ENCODE peak calls at places on chromosomes 12 and 14, in ten cellular contexts. X is adrenal gland, N is A549, M is right lobe of liver, P is IMR-90, G is ovary, E is sigmoid colon, K is esophagus squamous epithelium, Y is HepG2, L is heart left ventricle. W is an unnamed sample.

GRCh38 chr14:64879635-64880381 is at the start of gene SPTB:
- DNase-seq in K (no peak), P (no peak), E (no peak), N (no peak), Y (no peak), X (peak; percentile 11), M (peak; percentile 60), L (peak; percentile 76), G (no peak), W (peak; percentile 97)

GRCh38 chr12:108441549-108441948 is 73.5 kb upstream of the FICD start:
- DNase-seq in E (no peak), G (no peak), M (no peak), Y (no peak), K (no peak), P (no peak), X (no peak), N (no peak), L (no peak), W (no peak)

GRCh38 chr14:24280797-24281460 is 9.5 kb upstream of the RABGGTA start:
- DNase-seq in K (no peak), M (no peak), G (no peak), E (no peak), N (no peak), P (no peak), Y (no peak), L (peak; percentile 58), X (no peak), W (no peak)

GRCh38 chr12:123798518-123798917 is 36.4 kb downstream of the DNAH10 start:
- DNase-seq in M (no peak), X (no peak), Y (no peak), L (no peak), K (no peak), P (no peak), N (no peak), G (no peak), E (no peak), W (no peak)

GRCh38 chr12:124556896-124557501 is 10.4 kb downstream of the NCOR2 start:
- DNase-seq in L (no peak), G (no peak), K (no peak), M (no peak), X (no peak), Y (no peak), E (peak; percentile 74), N (no peak), P (no peak), W (no peak)

GRCh38 chr14:94005324-94005723 is 8.2 kb downstream of the CCDC197 start:
- DNase-seq in N (no peak), G (no peak), P (no peak), X (no peak), E (no peak), Y (no peak), M (no peak), K (no peak), L (no peak), W (no peak)

GRCh38 chr12:43337571-43338497 is 214.2 kb downstream of the ADAMTS20 start:
- DNase-seq in L (no peak), M (no peak), E (no peak), K (no peak), X (no peak), N (no peak), Y (no peak), P (peak; percentile 25), G (no peak), W (no peak)

GRCh38 chr14:101962503-101962874 is 1.9 kb upstream of the DYNC1H1 start:
- DNase-seq in X (peak; percentile 49), K (no peak), P (peak; percentile 93), N (peak; percentile 89), G (peak; percentile 48), L (peak; percentile 87), Y (peak; percentile 90), E (peak; percentile 93), M (no peak), W (peak; percentile 27)

GRCh38 chr12:32777776-32778175 is 22.1 kb upstream of the YARS2 start:
- DNase-seq in K (no peak), M (no peak), P (no peak), G (no peak), N (no peak), Y (no peak), E (no peak), X (no peak), L (no peak), W (no peak)

DNA sequence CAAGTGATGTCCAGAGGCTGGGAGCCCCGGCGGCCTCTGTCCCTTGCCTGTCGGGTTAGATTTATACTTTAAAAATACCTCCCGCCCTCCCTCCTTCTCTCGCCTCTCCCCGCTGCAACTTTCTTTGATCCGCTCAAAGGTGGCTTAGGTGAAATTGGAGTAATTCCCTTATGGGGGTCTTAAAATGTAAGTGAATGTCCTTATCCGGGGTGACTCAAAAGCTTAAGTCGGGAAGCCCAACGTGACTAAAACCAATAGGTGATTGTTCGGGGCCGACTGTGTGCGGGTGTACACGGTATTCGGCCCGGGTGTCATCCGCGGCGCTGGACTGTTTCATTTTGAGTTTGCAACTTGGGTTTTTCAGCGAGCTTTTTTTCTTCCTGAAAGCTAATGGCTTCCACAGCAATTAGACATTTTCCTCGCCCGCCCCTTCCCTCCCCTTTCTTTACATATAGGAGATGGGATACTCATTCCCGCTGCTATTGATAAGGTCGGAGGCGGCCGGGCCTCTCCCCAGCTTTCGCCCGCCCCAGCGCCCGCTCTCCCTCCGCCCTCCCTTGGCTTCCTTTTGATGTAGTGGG is 2.0 kb upstream of the CCND2 start:
- DNase-seq in K (no peak), P (no peak), N (no peak), M (no peak), E (no peak), L (no peak), G (no peak), Y (no peak), X (no peak), W (peak; percentile 70)
- TF ChIP-seq POLR2A in K (peak; percentile 70), P (no peak), N (no peak), M (no peak), E (peak; percentile 68), L (peak; percentile 63), G (no peak), Y (no peak), X (no peak), W (peak; percentile 36)

DNA sequence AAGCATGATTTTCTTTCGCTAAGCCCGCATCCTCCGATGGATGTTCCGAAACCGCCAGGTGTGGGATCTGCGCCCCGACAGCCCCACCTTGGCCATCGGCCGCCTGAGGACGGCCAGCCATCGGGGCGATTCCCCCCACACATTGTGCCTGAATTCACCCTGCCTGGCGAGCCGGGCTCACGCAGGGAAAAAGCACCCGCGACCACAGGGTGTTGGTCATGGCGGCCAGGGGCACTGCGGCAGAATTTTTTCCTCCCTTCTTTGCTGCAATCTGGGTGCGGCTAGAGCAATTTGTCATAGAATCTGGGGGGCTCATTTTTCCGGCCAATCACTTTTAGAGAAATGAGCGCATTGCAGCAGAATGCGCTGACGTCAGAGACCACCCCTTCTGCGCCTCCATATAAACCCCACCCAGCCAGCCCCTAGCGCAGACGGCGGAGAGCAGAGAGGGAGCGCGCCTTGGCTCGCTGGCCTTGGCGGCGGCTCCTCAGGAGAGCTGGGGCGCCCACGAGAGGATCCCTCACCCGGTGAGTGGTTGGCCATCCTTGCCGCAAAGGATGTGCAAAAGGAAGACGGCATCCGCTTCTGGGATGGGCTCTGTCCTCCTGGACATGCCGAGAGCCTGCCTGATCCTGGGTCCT is at the start of gene MEG3:
- DNase-seq in N (peak; percentile 51), G (peak; percentile 80), E (peak; percentile 81), M (no peak), Y (no peak), K (no peak), L (peak; percentile 65), X (peak; percentile 72), P (peak; percentile 82), W (no peak)
- TF ChIP-seq POLR2A in N (peak; percentile 97), G (peak; percentile 98), E (peak; percentile 38), M (peak; percentile 67), Y (no peak), K (peak; percentile 53), L (peak; percentile 71), X (peak; percentile 97), P (peak; percentile 100), W (no peak)

GRCh38 chr14:68695871-68696665 is 96.8 kb downstream of the ZFP36L1 start:
- DNase-seq in Y (no peak), L (no peak), G (no peak), X (no peak), E (no peak), M (no peak), K (no peak), N (no peak), P (no peak), W (no peak)
- TF ChIP-seq POLR2A in Y (no peak), L (no peak), G (no peak), X (no peak), E (no peak), M (no peak), K (no peak), N (no peak), P (no peak), W (no peak)

GRCh38 chr14:100158566-100159106 is 809 bp downstream of the DEGS2 start:
- DNase-seq in K (no peak), Y (no peak), G (no peak), E (no peak), N (no peak), X (no peak), P (no peak), L (no peak), M (no peak), W (no peak)

GRCh38 chr14:100159865-100160533 is 554 bp upstream of the DEGS2 start:
- DNase-seq in N (no peak), G (no peak), P (no peak), E (no peak), M (no peak), X (no peak), Y (no peak), K (no peak), L (no peak), W (no peak)

GRCh38 chr14:100156776-100157175 is 2.7 kb downstream of the DEGS2 start:
- DNase-seq in M (no peak), E (no peak), L (no peak), P (no peak), Y (no peak), G (no peak), X (no peak), K (no peak), N (no peak), W (no peak)

GRCh38 chr14:100160534-100160916 is 1.1 kb upstream of the DEGS2 start:
- DNase-seq in M (no peak), L (no peak), E (no peak), K (no peak), Y (no peak), G (no peak), N (no peak), P (no peak), X (no peak), W (no peak)

DNA sequence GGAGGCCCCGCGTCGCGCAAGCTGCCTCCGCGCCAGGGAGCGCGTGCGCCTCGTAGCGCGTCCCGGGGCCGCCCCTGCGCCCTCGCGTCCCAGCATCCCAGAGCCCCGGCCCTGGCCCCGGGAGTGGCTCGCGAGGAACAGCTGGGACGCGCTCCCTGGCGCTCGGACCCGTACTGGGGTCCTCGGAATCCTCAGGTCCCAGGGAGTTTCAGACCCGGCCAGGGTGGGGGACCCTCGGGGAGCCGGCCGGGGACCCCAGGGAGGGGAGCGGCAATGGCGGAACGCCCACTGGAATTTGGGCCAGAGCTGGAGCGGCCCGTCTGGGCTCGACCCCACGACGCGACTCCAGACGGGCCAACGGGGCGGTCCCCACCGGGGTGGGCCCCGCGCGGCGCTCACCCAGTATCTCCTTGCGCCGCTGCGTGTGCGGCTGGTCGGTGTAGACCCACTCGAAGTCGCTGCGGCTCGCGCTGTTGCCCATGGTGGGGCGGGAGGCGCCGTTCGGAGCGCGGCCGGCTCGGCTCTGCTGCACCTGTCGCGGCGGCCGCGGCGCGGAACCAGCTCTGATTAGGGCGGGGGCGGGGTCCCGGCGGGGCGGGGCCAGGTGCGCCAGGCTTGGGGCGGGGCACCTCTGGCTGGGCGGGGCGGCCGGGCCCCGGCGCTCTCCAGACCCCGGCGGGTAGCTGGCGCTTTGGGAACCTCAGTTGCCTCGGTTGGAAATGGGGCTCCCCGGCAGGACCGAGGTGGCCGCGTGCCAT is at the start of gene DEGS2:
- DNase-seq in Y (no peak), E (no peak), X (no peak), M (peak; percentile 57), G (no peak), K (no peak), L (no peak), P (no peak), N (peak; percentile 23), W (no peak)
- TF ChIP-seq POLR2A in Y (no peak), E (no peak), X (no peak), M (no peak), G (no peak), K (peak; percentile 30), L (no peak), P (no peak), N (no peak), W (no peak)

W was measured in erythroblast.